ENCODE peak calls at places on chromosome 6, in nine cellular contexts. E, K, X, Y, I, S, V, D and R are unnamed samples.
A peak's percentile ranks its signal among the peaks of the same experiment; 100 is the strongest.

GRCh38 chr6:118869894-118870665 is 23.9 kb upstream of the ASF1A start:
- DNase-seq in E (no peak), K (no peak), X (no peak), Y (no peak), I (peak; percentile 53), S (no peak), V (no peak), D (no peak), R (peak; percentile 36)

GRCh38 chr6:48084201-48084600 is 26.8 kb downstream of the PTCHD4 start:
- DNase-seq in E (no peak), K (no peak), X (no peak), Y (no peak), I (no peak), S (no peak), V (no peak), D (no peak), R (no peak)

GRCh38 chr6:123777554-123777953 is 26.1 kb upstream of the NKAIN2 start:
- DNase-seq in E (no peak), K (no peak), X (peak; percentile 84), Y (no peak), I (peak; percentile 43), S (no peak), V (peak; percentile 20), D (no peak), R (no peak)

GRCh38 chr6:150994026-150994425 is 128.5 kb downstream of the MTHFD1L start:
- DNase-seq in E (no peak), K (no peak), X (no peak), Y (no peak), I (no peak), S (no peak), V (no peak), D (no peak), R (no peak)

GRCh38 chr6:18565231-18565630 is 178.1 kb downstream of the RNF144B start:
- DNase-seq in E (no peak), K (no peak), X (no peak), Y (no peak), I (no peak), S (no peak), V (no peak), D (no peak), R (no peak)

GRCh38 chr6:158869010-158869603 is 49.9 kb upstream of the EZR start:
- DNase-seq in E (no peak), K (no peak), X (peak; percentile 97), Y (no peak), I (no peak), S (no peak), V (peak; percentile 89), D (no peak), R (no peak)

GRCh38 chr6:134534708-134535149 is 216.8 kb upstream of the SGK1 start:
- DNase-seq in E (no peak), K (no peak), X (no peak), Y (no peak), I (peak; percentile 49), S (no peak), V (no peak), D (no peak), R (no peak)

GRCh38 chr6:101195581-101195980 is 197.9 kb upstream of the GRIK2 start:
- DNase-seq in E (no peak), K (no peak), X (no peak), Y (no peak), I (peak; percentile 50), S (no peak), V (no peak), D (no peak), R (no peak)

GRCh38 chr6:110181131-110182027 is 1.2 kb downstream of the CDC40 start:
- DNase-seq in E (no peak), K (no peak), X (no peak), Y (no peak), I (no peak), S (no peak), V (no peak), D (no peak), R (no peak)

GRCh38 chr6:20279608-20280287 is 67.5 kb upstream of the MBOAT1 start:
- DNase-seq in E (no peak), K (no peak), X (no peak), Y (no peak), I (no peak), S (no peak), V (no peak), D (no peak), R (no peak)

GRCh38 chr6:122645256-122645655 is 35.1 kb downstream of the PKIB start:
- DNase-seq in E (no peak), K (no peak), X (no peak), Y (no peak), I (no peak), S (no peak), V (no peak), D (no peak), R (no peak)

GRCh38 chr6:120899932-120900331 is 434.3 kb downstream of the TBC1D32 start:
- DNase-seq in E (no peak), K (no peak), X (no peak), Y (no peak), I (no peak), S (no peak), V (no peak), D (no peak), R (no peak)

GRCh38 chr6:142271476-142271875 is 30.3 kb upstream of the ADGRG6 start:
- DNase-seq in E (no peak), K (no peak), X (no peak), Y (no peak), I (peak; percentile 88), S (no peak), V (no peak), D (no peak), R (no peak)

GRCh38 chr6:27178001-27178730 is 69.3 kb upstream of the PRSS16 start:
- DNase-seq in E (peak; percentile 32), K (peak; percentile 51), X (peak; percentile 61), Y (no peak), I (peak; percentile 89), S (peak; percentile 56), V (peak; percentile 37), D (no peak), R (peak; percentile 51)

GRCh38 chr6:100633096-100633766 is 168.5 kb upstream of the SIM1 start:
- DNase-seq in E (no peak), K (no peak), X (no peak), Y (no peak), I (peak; percentile 80), S (no peak), V (peak; percentile 74), D (no peak), R (peak; percentile 79)

GRCh38 chr6:2242311-2242710 is 3.1 kb downstream of the GMDS start:
- DNase-seq in E (no peak), K (no peak), X (no peak), Y (no peak), I (no peak), S (no peak), V (no peak), D (no peak), R (no peak)

GRCh38 chr6:87675004-87675681 is 26.9 kb downstream of the AKIRIN2 start:
- DNase-seq in E (no peak), K (no peak), X (no peak), Y (no peak), I (no peak), S (no peak), V (no peak), D (no peak), R (no peak)

GRCh38 chr6:41625442-41625841 is 12.8 kb upstream of the MDFI start:
- DNase-seq in E (no peak), K (peak; percentile 49), X (peak; percentile 63), Y (peak; percentile 25), I (no peak), S (peak; percentile 62), V (no peak), D (no peak), R (no peak)

GRCh38 chr6:19472168-19472567 is 365.0 kb upstream of the ID4 start:
- DNase-seq in E (no peak), K (no peak), X (no peak), Y (no peak), I (peak; percentile 95), S (no peak), V (no peak), D (no peak), R (no peak)

GRCh38 chr6:149964243-149965190 is 774 bp downstream of the ULBP1 start:
- DNase-seq in E (peak; percentile 33), K (no peak), X (peak; percentile 34), Y (no peak), I (no peak), S (peak; percentile 15), V (no peak), D (no peak), R (no peak)

GRCh38 chr6:117601811-117602150 is 530 bp downstream of the GOPC start:
- DNase-seq in E (peak; percentile 31), K (peak; percentile 18), X (peak; percentile 57), Y (peak; percentile 9), I (no peak), S (no peak), V (no peak), D (no peak), R (no peak)

GRCh38 chr6:8193541-8193940 is 91.2 kb upstream of the EEF1E1 start:
- DNase-seq in E (no peak), K (no peak), X (no peak), Y (no peak), I (peak; percentile 8), S (no peak), V (peak; percentile 11), D (no peak), R (no peak)

GRCh38 chr6:4603291-4603690 is 172.9 kb upstream of the CDYL start:
- DNase-seq in E (no peak), K (peak; percentile 35), X (no peak), Y (no peak), I (peak; percentile 99), S (no peak), V (peak; percentile 57), D (no peak), R (no peak)

GRCh38 chr6:34890526-34890910 is 1.5 kb downstream of the ANKS1A start:
- DNase-seq in E (no peak), K (no peak), X (no peak), Y (no peak), I (no peak), S (no peak), V (no peak), D (no peak), R (no peak)

GRCh38 chr6:13425971-13426931 is 61.1 kb downstream of the GFOD1 start:
- DNase-seq in E (peak; percentile 60), K (no peak), X (no peak), Y (no peak), I (peak; percentile 78), S (peak; percentile 11), V (no peak), D (no peak), R (no peak)

GRCh38 chr6:41092421-41093140 is 19.8 kb downstream of the NFYA start:
- DNase-seq in E (no peak), K (no peak), X (peak; percentile 26), Y (no peak), I (peak; percentile 30), S (peak; percentile 12), V (peak; percentile 31), D (no peak), R (peak; percentile 41)

GRCh38 chr6:24410622-24411021 is 7.9 kb downstream of the MRS2 start:
- DNase-seq in E (no peak), K (no peak), X (no peak), Y (no peak), I (no peak), S (no peak), V (no peak), D (no peak), R (no peak)

GRCh38 chr6:147341486-147341885 is 137.3 kb downstream of the STXBP5 start:
- DNase-seq in E (no peak), K (no peak), X (no peak), Y (no peak), I (no peak), S (no peak), V (no peak), D (no peak), R (no peak)

GRCh38 chr6:36929607-36930006 is 24.9 kb upstream of the PI16 start:
- DNase-seq in E (no peak), K (no peak), X (peak; percentile 53), Y (no peak), I (peak; percentile 52), S (no peak), V (peak; percentile 11), D (no peak), R (no peak)

GRCh38 chr6:114007451-114007953 is 36.6 kb upstream of the HDAC2 start:
- DNase-seq in E (no peak), K (no peak), X (no peak), Y (no peak), I (no peak), S (no peak), V (peak; percentile 96), D (no peak), R (no peak)

GRCh38 chr6:128803911-128804310 is 79.0 kb upstream of the LAMA2 start:
- DNase-seq in E (no peak), K (no peak), X (no peak), Y (no peak), I (peak; percentile 32), S (no peak), V (no peak), D (no peak), R (no peak)